ENCODE peak calls at places on chromosomes 11 and 22, in six cellular contexts. V is cardiac fibroblast, S is HCT116, M is fibroblast of mammary gland, R is astrocyte of the spinal cord, L is fibroblast of the aortic adventitia. E is an unnamed sample.

GRCh38 chr11:2525941-2526807 is 81.4 kb downstream of the KCNQ1 start:
- DNase-seq in R (no peak), L (no peak), M (no peak), V (no peak), S (no peak), E (no peak)

GRCh38 chr11:61969838-61970452 is 2.5 kb upstream of the FTH1 start:
- DNase-seq in L (peak), S (no peak), M (peak), R (peak), V (peak), E (no peak)

GRCh38 chr11:2314525-2315394 is 12.9 kb downstream of the TSPAN32 start:
- DNase-seq in R (peak), V (peak), M (peak), S (no peak), L (peak), E (no peak)

GRCh38 chr11:1440066-1440465 is 46.5 kb downstream of the MOB2 start:
- DNase-seq in S (no peak), L (no peak), V (no peak), M (no peak), R (no peak), E (no peak)

GRCh38 chr22:16801088-16801487 is 24.1 kb downstream of the XKR3 start:
- DNase-seq in V (no peak), M (no peak), S (no peak), L (no peak), R (no peak), E (no peak)

GRCh38 chr22:49937758-49938564 is 19.5 kb downstream of the CRELD2 start:
- DNase-seq in R (no peak), M (no peak), S (no peak), V (peak), L (no peak), E (no peak)

GRCh38 chr11:61609000-61609969 is 28.4 kb upstream of the SYT7 start:
- DNase-seq in L (no peak), R (no peak), S (no peak), V (no peak), M (no peak), E (no peak)

GRCh38 chr22:23862103-23862502 is 4.4 kb downstream of the SLC2A11 start:
- DNase-seq in R (peak), L (peak), S (peak), M (peak), V (peak), E (no peak)

GRCh38 chr11:32310218-32310601 is 125.1 kb downstream of the WT1 start:
- DNase-seq in S (no peak), R (no peak), L (peak), V (no peak), M (no peak), E (no peak)

GRCh38 chr11:92557848-92558247 is 333.2 kb downstream of the FAT3 start:
- DNase-seq in R (no peak), S (no peak), L (no peak), M (no peak), V (no peak), E (no peak)

GRCh38 chr11:114166897-114167323 is 107.4 kb downstream of the ZBTB16 start:
- DNase-seq in S (no peak), L (peak), V (peak), M (peak), R (peak), E (no peak)

GRCh38 chr11:130601141-130601540 is 152.7 kb downstream of the ADAMTS15 start:
- DNase-seq in R (peak), L (peak), M (peak), S (no peak), V (peak), E (no peak)

GRCh38 chr11:114110948-114111347 is 51.4 kb downstream of the ZBTB16 start:
- DNase-seq in M (peak), S (no peak), R (peak), V (peak), L (no peak), E (no peak)

GRCh38 chr11:114168691-114169090 is 109.2 kb downstream of the ZBTB16 start:
- DNase-seq in V (no peak), L (no peak), M (no peak), S (no peak), R (no peak), E (no peak)

GRCh38 chr11:92026664-92027063 is 198.0 kb upstream of the FAT3 start:
- DNase-seq in V (no peak), M (no peak), L (no peak), S (no peak), R (no peak), E (no peak)

DNA sequence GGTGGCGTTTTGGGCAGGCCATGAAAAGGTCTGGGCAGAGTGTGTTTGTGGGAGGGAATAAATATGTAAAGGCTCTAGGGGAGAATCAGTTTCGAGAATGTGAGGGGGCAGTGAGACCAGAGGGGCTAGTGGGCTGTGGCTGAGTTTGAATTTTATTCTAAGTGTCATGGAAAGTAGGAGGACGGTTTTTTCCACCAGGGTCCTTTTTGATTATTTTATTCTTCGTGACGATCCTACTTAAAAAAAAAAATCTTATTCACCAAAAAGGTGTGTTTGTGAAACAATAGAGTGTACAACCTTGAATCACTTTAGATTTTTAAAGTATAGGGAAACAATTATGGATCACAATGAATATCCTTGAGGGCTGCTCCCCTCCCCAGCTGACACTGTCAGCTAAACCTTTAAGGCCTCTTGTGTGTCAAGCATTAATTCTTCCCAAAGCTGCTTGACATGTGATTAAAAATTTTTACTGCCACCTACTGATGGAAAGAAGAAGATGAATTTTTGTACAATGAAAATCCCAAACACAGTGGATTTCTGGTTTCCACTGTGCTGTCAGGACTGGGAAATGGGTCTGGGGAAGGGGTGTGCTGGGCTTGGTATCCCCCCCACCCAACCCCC is 107.5 kb upstream of the OR4B1 start:
- DNase-seq in V (peak), S (peak), L (peak), R (peak), M (peak), E (no peak)
- H3K4me3 ChIP-seq in V (no peak), S (no peak), L (no peak), R (no peak), M (no peak), E (peak)

GRCh38 chr11:12114487-12115033 is 4.2 kb downstream of the MICAL2 start:
- DNase-seq in R (peak), M (peak), S (no peak), V (peak), L (no peak), E (no peak)
- TF ChIP-seq CTCF in R (no peak), M (no peak), S (no peak), V (no peak), L (no peak), E (no peak)

GRCh38 chr22:32044477-32044876 is 1.4 kb downstream of the SLC5A1 start:
- DNase-seq in S (no peak), V (no peak), L (no peak), R (no peak), M (no peak), E (no peak)

GRCh38 chr22:32044913-32045312 is 1.9 kb downstream of the SLC5A1 start:
- DNase-seq in M (peak), S (no peak), L (peak), V (no peak), R (no peak), E (no peak)

GRCh38 chr22:32042924-32043323 is at the start of gene SLC5A1:
- DNase-seq in S (no peak), M (no peak), V (no peak), L (no peak), R (no peak), E (no peak)

GRCh38 chr22:32040324-32040904 is 2.6 kb upstream of the SLC5A1 start:
- DNase-seq in L (no peak), V (no peak), M (no peak), S (no peak), R (no peak), E (no peak)

DNA sequence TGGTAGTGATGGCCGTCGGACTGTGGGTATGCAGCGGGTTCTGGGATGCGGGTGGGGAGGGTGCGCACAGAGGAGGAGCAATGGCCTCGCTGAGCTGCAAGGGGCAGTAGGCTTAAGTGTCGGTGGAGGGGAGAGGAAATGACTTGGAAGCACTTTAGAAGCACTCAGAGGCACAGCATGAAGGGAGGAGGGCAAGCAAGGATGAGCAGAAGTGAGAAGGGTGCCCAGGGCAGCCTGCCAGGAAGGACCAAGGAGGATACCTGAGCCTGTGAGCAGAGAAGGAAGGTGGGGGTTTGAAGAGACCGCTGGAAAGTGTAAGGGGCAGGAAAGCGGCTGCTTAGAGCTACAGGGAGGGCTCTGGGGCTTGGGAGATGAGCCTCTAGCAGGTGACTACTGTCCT is 330 bp downstream of the SLC5A1 start:
- DNase-seq in M (no peak), V (no peak), S (no peak), L (no peak), R (no peak), E (no peak)
- H3K4me3 ChIP-seq in M (no peak), V (no peak), S (no peak), L (no peak), R (no peak), E (no peak)

GRCh38 chr11:123561046-123561781 is 93.2 kb downstream of the SCN3B start:
- DNase-seq in S (no peak), M (peak), V (peak), L (peak), R (peak), E (no peak)
- TF ChIP-seq CTCF in S (peak), M (peak), V (peak), L (peak), R (peak), E (no peak)

E was measured in GM12864.